ENCODE peak calls at places on chromosomes 3 and 15, in four cellular contexts. One of them, this sample, is unnamed.

GRCh38 chr3:18808423-18808822 is 339.9 kb upstream of the KCNH8 start:
- DNase-seq in GM06990: no peak
- DNase-seq in GM23248: no peak
- DNase-seq in Peyer's patch: no peak
- DNase-seq in this sample: no peak

GRCh38 chr3:45923755-45924154 is 19.5 kb upstream of the CXCR6 start:
- DNase-seq in GM23248: peak; percentile 83
- DNase-seq in GM06990: no peak
- DNase-seq in Peyer's patch: no peak
- DNase-seq in this sample: no peak

GRCh38 chr3:2770451-2770850 is 339.7 kb downstream of the IL5RA start:
- DNase-seq in Peyer's patch: no peak
- DNase-seq in GM23248: no peak
- DNase-seq in GM06990: no peak
- DNase-seq in this sample: no peak

GRCh38 chr3:186095584-186096061 is 13.3 kb downstream of the ETV5 start:
- DNase-seq in GM23248: no peak
- DNase-seq in Peyer's patch: peak; percentile 55
- DNase-seq in GM06990: no peak
- DNase-seq in this sample: peak; percentile 74

GRCh38 chr15:91156175-91156726 is 56.2 kb downstream of the SV2B start:
- DNase-seq in GM06990: peak; percentile 28
- DNase-seq in GM23248: no peak
- DNase-seq in Peyer's patch: no peak
- DNase-seq in this sample: no peak

GRCh38 chr15:48964898-48965297 is 1.2 kb upstream of the SHC4 start:
- DNase-seq in GM06990: no peak
- DNase-seq in GM23248: no peak
- DNase-seq in Peyer's patch: no peak
- DNase-seq in this sample: no peak

GRCh38 chr3:29313074-29313473 is 32.2 kb downstream of the RBMS3 start:
- DNase-seq in GM06990: no peak
- DNase-seq in Peyer's patch: no peak
- DNase-seq in GM23248: peak; percentile 48
- DNase-seq in this sample: no peak

GRCh38 chr3:53161820-53162671 is 1.0 kb downstream of the PRKCD start:
- DNase-seq in GM06990: peak; percentile 54
- DNase-seq in Peyer's patch: peak; percentile 70
- DNase-seq in GM23248: peak; percentile 65
- DNase-seq in this sample: peak; percentile 76

GRCh38 chr15:96171271-96171739 is 159.2 kb upstream of the NR2F2 start:
- DNase-seq in Peyer's patch: no peak
- DNase-seq in GM06990: no peak
- DNase-seq in GM23248: no peak
- DNase-seq in this sample: no peak

GRCh38 chr15:65584241-65584640 is 26.7 kb downstream of the INTS14 start:
- DNase-seq in GM23248: no peak
- DNase-seq in GM06990: no peak
- DNase-seq in Peyer's patch: no peak
- DNase-seq in this sample: no peak
- H3K36me3 ChIP-seq in GM23248: peaks cover 46% of the 10 kb centered on the region
- H3K36me3 ChIP-seq in GM06990: peaks cover 9% of the 10 kb centered on the region
- H3K36me3 ChIP-seq in Peyer's patch: peaks cover 77% of the 10 kb centered on the region
- H3K36me3 ChIP-seq in this sample: peaks cover 91% of the 10 kb centered on the region

GRCh38 chr15:27249723-27250160 is 278.8 kb downstream of the GABRG3 start:
- DNase-seq in GM06990: no peak
- DNase-seq in GM23248: no peak
- DNase-seq in Peyer's patch: no peak
- DNase-seq in this sample: no peak
- H3K36me3 ChIP-seq in GM06990: no peaks in the 10 kb centered on the region
- H3K36me3 ChIP-seq in GM23248: no peaks in the 10 kb centered on the region
- H3K36me3 ChIP-seq in Peyer's patch: no peaks in the 10 kb centered on the region
- H3K36me3 ChIP-seq in this sample: no peaks in the 10 kb centered on the region

GRCh38 chr3:193851941-193852674 is 259.1 kb downstream of the OPA1 start:
- DNase-seq in GM23248: no peak
- DNase-seq in Peyer's patch: no peak
- DNase-seq in GM06990: no peak
- DNase-seq in this sample: no peak
- H3K36me3 ChIP-seq in GM23248: no peaks in the 10 kb centered on the region
- H3K36me3 ChIP-seq in Peyer's patch: no peaks in the 10 kb centered on the region
- H3K36me3 ChIP-seq in GM06990: no peaks in the 10 kb centered on the region
- H3K36me3 ChIP-seq in this sample: no peaks in the 10 kb centered on the region

GRCh38 chr3:30677347-30677685 is 70.9 kb downstream of the TGFBR2 start:
- DNase-seq in GM23248: no peak
- DNase-seq in GM06990: no peak
- DNase-seq in Peyer's patch: no peak
- DNase-seq in this sample: no peak
- H3K36me3 ChIP-seq in GM23248: peaks cover 74% of the 10 kb centered on the region
- H3K36me3 ChIP-seq in GM06990: no peaks in the 10 kb centered on the region
- H3K36me3 ChIP-seq in Peyer's patch: peaks cover 57% of the 10 kb centered on the region
- H3K36me3 ChIP-seq in this sample: peaks cover 85% of the 10 kb centered on the region